ENCODE peak calls at places on chromosomes 5 and 9, in six cellular contexts. O, V, W, N, H and C are unnamed samples. For H3K4me1, the result is how much of the 10 kb centered on the place peaks cover.

GRCh38 chr9:81578606-81579005 is 110.7 kb downstream of the TLE1 start:
- DNase-seq in O (no peak), V (no peak), W (no peak), N (no peak), H (no peak), C (no peak)

GRCh38 chr9:98778711-98779530 is 17.4 kb downstream of the ANKS6 start:
- DNase-seq in O (no peak), V (no peak), W (no peak), N (no peak), H (no peak), C (no peak)

GRCh38 chr9:110148868-110149267 is 59.1 kb downstream of the C9orf152 start:
- DNase-seq in O (no peak), V (no peak), W (no peak), N (no peak), H (no peak), C (no peak)

GRCh38 chr5:149221326-149221725 is 50.3 kb upstream of the AFAP1L1 start:
- DNase-seq in O (no peak), V (no peak), W (no peak), N (no peak), H (no peak), C (no peak)

GRCh38 chr5:173056783-173057061 is 570 bp downstream of the CREBRF start:
- DNase-seq in O (no peak), V (no peak), W (no peak), N (no peak), H (no peak), C (no peak)

GRCh38 chr9:105284463-105284862 is 40.0 kb downstream of the SLC44A1 start:
- DNase-seq in O (no peak), V (no peak), W (no peak), N (no peak), H (no peak), C (no peak)

GRCh38 chr5:68554566-68555279 is 339.2 kb downstream of the PIK3R1 start:
- DNase-seq in O (no peak), V (peak), W (no peak), N (peak), H (peak), C (no peak)

GRCh38 chr5:126961702-126962101 is 68.7 kb downstream of the MARCHF3 start:
- DNase-seq in O (no peak), V (no peak), W (no peak), N (no peak), H (no peak), C (no peak)

GRCh38 chr9:99371376-99371775 is 149.3 kb downstream of the SEC61B start:
- DNase-seq in O (no peak), V (no peak), W (no peak), N (no peak), H (no peak), C (no peak)

GRCh38 chr5:94463739-94464138 is 154.7 kb downstream of the KIAA0825 start:
- DNase-seq in O (no peak), V (no peak), W (no peak), N (no peak), H (no peak), C (no peak)

GRCh38 chr5:115579216-115579615 is 23.1 kb downstream of the TICAM2 start:
- DNase-seq in O (no peak), V (no peak), W (no peak), N (no peak), H (no peak), C (no peak)

GRCh38 chr9:135468866-135469521 is 10.6 kb upstream of the PPP1R26 start:
- DNase-seq in O (no peak), V (peak), W (no peak), N (no peak), H (no peak), C (no peak)

GRCh38 chr9:35908484-35909125 is 685 bp upstream of the SPAAR start:
- DNase-seq in O (no peak), V (no peak), W (no peak), N (no peak), H (peak), C (no peak)

GRCh38 chr9:21160178-21160577 is 6.3 kb downstream of the IFNA21 start:
- DNase-seq in O (no peak), V (no peak), W (no peak), N (no peak), H (no peak), C (peak)

GRCh38 chr5:91222482-91222881 is 160.6 kb downstream of the ARRDC3 start:
- DNase-seq in O (no peak), V (no peak), W (no peak), N (no peak), H (no peak), C (no peak)

GRCh38 chr9:16611969-16612368 is 258.5 kb downstream of the BNC2 start:
- DNase-seq in O (no peak), V (no peak), W (no peak), N (no peak), H (no peak), C (no peak)

GRCh38 chr9:135706288-135706687 is 4.3 kb downstream of the KCNT1 start:
- DNase-seq in O (no peak), V (no peak), W (no peak), N (no peak), H (no peak), C (no peak)

GRCh38 chr5:94812232-94812631 is 193.8 kb downstream of the SLF1 start:
- DNase-seq in O (no peak), V (no peak), W (no peak), N (no peak), H (no peak), C (no peak)

GRCh38 chr5:34034497-34035327 is 8.3 kb downstream of the C1QTNF3 start:
- DNase-seq in O (no peak), V (no peak), W (no peak), N (no peak), H (no peak), C (no peak)

DNA sequence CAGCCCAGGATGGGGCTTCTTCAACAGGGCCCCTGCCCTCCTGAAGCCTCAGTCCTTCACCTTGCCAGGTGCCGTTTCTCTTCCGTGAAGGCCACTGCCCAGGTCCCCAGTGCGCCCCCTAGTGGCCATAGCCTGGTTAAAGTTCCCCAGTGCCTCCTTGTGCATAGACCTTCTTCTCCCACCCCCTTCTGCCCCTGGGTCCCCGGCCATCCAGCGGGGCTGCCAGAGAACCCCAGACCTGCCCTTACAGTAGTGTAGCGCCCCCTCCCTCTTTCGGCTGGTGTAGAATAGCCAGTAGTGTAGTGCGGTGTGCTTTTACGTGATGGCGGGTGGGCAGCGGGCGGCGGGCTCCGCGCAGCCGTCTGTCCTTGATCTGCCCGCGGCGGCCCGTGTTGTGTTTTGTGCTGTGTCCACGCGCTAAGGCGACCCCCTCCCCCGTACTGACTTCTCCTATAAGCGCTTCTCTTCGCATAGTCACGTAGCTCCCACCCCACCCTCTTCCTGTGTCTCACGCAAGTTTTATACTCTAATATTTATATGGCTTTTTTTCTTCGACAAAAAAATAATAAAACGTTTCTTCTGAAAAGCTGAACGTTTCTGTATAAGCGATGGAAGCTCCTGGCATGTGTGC is 23.6 kb downstream of the PCDHGC5 start:
- DNase-seq in O (peak), V (peak), W (peak), N (peak), H (peak), C (peak)
- H3K4me1 ChIP-seq in O (half or more), V (under half), W (under half), N (under half), H (under half), C (under half)

GRCh38 chr9:106716820-106717219 is 146.1 kb upstream of the ZNF462 start:
- DNase-seq in O (no peak), V (no peak), W (no peak), N (no peak), H (no peak), C (no peak)

GRCh38 chr9:106707722-106708121 is 155.2 kb upstream of the ZNF462 start:
- DNase-seq in O (no peak), V (no peak), W (no peak), N (no peak), H (no peak), C (no peak)

GRCh38 chr9:106708147-106708838 is 154.7 kb upstream of the ZNF462 start:
- DNase-seq in O (no peak), V (no peak), W (no peak), N (no peak), H (no peak), C (no peak)

GRCh38 chr9:106713206-106713605 is 149.8 kb upstream of the ZNF462 start:
- DNase-seq in O (no peak), V (no peak), W (no peak), N (no peak), H (no peak), C (no peak)

GRCh38 chr9:106712279-106712678 is 150.7 kb upstream of the ZNF462 start:
- DNase-seq in O (no peak), V (no peak), W (no peak), N (no peak), H (no peak), C (no peak)
- H3K4me3 ChIP-seq in O (no peak), V (no peak), W (no peak), N (no peak), H (no peak), C (no peak)

GRCh38 chr9:133139246-133140173 is 18.5 kb upstream of the RALGDS start:
- DNase-seq in O (no peak), V (no peak), W (no peak), N (no peak), H (no peak), C (no peak)
- H3K4me1 ChIP-seq in O (under half), V (half or more), W (half or more), N (under half), H (under half), C (half or more)

GRCh38 chr9:123471843-123472570 is 116.0 kb downstream of the CRB2 start:
- DNase-seq in O (no peak), V (no peak), W (no peak), N (no peak), H (no peak), C (no peak)

GRCh38 chr9:123478160-123478559 is 122.2 kb downstream of the CRB2 start:
- DNase-seq in O (no peak), V (no peak), W (no peak), N (no peak), H (no peak), C (no peak)

GRCh38 chr9:123478967-123479602 is 123.1 kb downstream of the CRB2 start:
- DNase-seq in O (no peak), V (no peak), W (no peak), N (no peak), H (no peak), C (no peak)

GRCh38 chr9:123473226-123473625 is 117.2 kb downstream of the CRB2 start:
- DNase-seq in O (no peak), V (no peak), W (no peak), N (no peak), H (no peak), C (no peak)

DNA sequence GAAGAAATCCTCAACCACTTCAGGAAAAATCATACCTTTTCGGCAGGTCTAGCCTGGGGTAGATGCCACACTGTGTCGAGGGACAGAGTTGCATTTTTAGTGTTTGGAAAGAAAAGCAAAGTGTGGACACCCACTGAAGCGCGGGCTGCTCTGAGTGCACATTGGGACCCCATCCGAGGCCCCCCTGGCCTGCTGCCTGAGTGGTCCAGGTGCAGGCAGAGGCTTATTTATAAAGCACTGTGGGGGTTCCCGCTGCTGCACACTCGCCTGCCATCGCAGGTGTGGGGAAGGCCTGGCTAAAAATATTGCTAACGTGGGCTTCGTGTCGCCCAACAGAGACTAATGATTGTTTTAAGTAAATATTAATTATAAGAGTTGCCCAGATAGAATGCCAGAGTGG is 119.4 kb downstream of the CRB2 start:
- DNase-seq in O (no peak), V (no peak), W (no peak), N (no peak), H (no peak), C (no peak)
- H3K4me3 ChIP-seq in O (no peak), V (no peak), W (no peak), N (no peak), H (no peak), C (no peak)

DNA sequence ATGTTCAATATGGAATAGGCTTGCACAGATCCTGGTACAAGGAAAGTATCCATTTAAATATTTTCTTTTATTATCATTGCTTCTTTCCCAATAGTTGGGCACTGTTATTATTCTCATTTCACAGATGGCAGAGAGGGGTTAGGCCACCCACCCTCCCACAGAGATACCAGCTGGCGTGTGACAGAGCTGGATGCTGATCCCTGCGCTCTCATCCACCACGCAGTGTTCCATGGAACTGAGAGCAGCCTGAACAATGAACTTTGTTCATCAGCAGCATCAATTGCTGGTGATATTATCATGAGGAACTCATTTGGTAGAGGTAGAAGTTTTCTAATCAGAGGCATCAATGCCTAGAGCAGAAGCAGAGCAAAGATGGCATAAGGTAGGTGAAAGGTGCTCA is 227.9 kb downstream of the ESM1 start:
- DNase-seq in O (no peak), V (no peak), W (no peak), N (no peak), H (no peak), C (no peak)
- H3K4me1 ChIP-seq in O (under half), V (under half), W (under half), N (under half), H (under half), C (under half)